ENCODE peak calls at places on chromosomes 6 and 20, in nine cellular contexts. F, H, V, G, L, X, P, I and J are unnamed samples.

GRCh38 chr6:2099870-2100269 is 145.5 kb downstream of the GMDS start:
- DNase-seq in I (no peak), P (no peak), V (no peak), L (no peak), F (no peak), G (no peak), X (no peak), H (no peak), J (no peak)

GRCh38 chr20:50305636-50306477 is 115.2 kb downstream of the CEBPB start:
- DNase-seq in P (no peak), F (no peak), I (peak), V (no peak), L (no peak), G (no peak), H (peak), X (peak), J (peak)

GRCh38 chr6:159067334-159067733 is 22.5 kb upstream of the TAGAP start:
- DNase-seq in G (no peak), H (no peak), F (no peak), L (no peak), X (no peak), I (no peak), P (no peak), V (no peak), J (no peak)

GRCh38 chr6:39279539-39279938 is 34.7 kb downstream of the KCNK17 start:
- DNase-seq in G (no peak), V (no peak), X (no peak), I (no peak), H (no peak), L (no peak), P (peak), F (no peak), J (no peak)

GRCh38 chr20:51221791-51222408 is 199.0 kb upstream of the KCNG1 start:
- DNase-seq in F (no peak), I (no peak), X (peak), P (no peak), L (no peak), G (no peak), H (peak), V (no peak), J (no peak)

GRCh38 chr6:157335829-157336228 is 12.5 kb upstream of the TMEM242 start:
- DNase-seq in I (no peak), H (no peak), V (no peak), P (no peak), G (no peak), L (no peak), F (no peak), X (no peak), J (no peak)

GRCh38 chr20:53914861-53915458 is 155.4 kb downstream of the BCAS1 start:
- DNase-seq in X (no peak), V (no peak), I (no peak), G (no peak), H (no peak), F (no peak), P (no peak), L (no peak), J (no peak)

GRCh38 chr20:3156811-3157619 is 2.6 kb downstream of the FASTKD5 start:
- DNase-seq in V (no peak), I (no peak), L (no peak), F (no peak), P (no peak), H (no peak), X (peak), G (no peak), J (no peak)

GRCh38 chr6:53112404-53112803 is 36.2 kb downstream of the GCM1 start:
- DNase-seq in G (no peak), F (no peak), H (no peak), L (peak), X (no peak), I (peak), V (no peak), P (peak), J (no peak)

GRCh38 chr6:133001040-133001570 is 186.7 kb downstream of the RPS12 start:
- DNase-seq in X (no peak), L (no peak), F (no peak), V (no peak), I (peak), H (no peak), P (no peak), G (no peak), J (no peak)

GRCh38 chr6:108238321-108238720 is 22.5 kb downstream of the SNX3 start:
- DNase-seq in L (no peak), V (no peak), G (no peak), F (no peak), H (no peak), X (no peak), I (no peak), P (no peak), J (no peak)

GRCh38 chr20:9143926-9144325 is 75.0 kb downstream of the PLCB4 start:
- DNase-seq in F (no peak), V (no peak), P (no peak), L (no peak), H (no peak), X (no peak), G (no peak), I (no peak), J (no peak)

GRCh38 chr20:48807051-48807450 is 20.7 kb downstream of the PREX1 start:
- DNase-seq in H (no peak), P (no peak), V (no peak), G (no peak), L (no peak), I (no peak), F (no peak), X (no peak), J (no peak)

GRCh38 chr20:59971428-59971827 is 13.2 kb downstream of the CDH26 start:
- DNase-seq in V (no peak), L (no peak), G (no peak), I (no peak), X (no peak), P (no peak), H (no peak), F (no peak), J (no peak)

GRCh38 chr6:134805163-134805562 is 144.7 kb downstream of the ALDH8A1 start:
- DNase-seq in H (no peak), X (no peak), L (no peak), F (no peak), V (no peak), G (no peak), I (no peak), P (no peak), J (no peak)

GRCh38 chr6:86728976-86729375 is 208.4 kb upstream of the HTR1E start:
- DNase-seq in X (no peak), F (no peak), H (no peak), V (no peak), I (no peak), G (no peak), L (no peak), P (no peak), J (no peak)

GRCh38 chr6:119328866-119329806 is 20.4 kb downstream of the MAN1A1 start:
- DNase-seq in H (no peak), F (no peak), G (no peak), L (no peak), I (no peak), P (no peak), X (no peak), V (no peak), J (no peak)

GRCh38 chr6:122704086-122704485 is 75.4 kb upstream of the FABP7 start:
- DNase-seq in H (no peak), X (no peak), G (no peak), F (no peak), P (no peak), L (no peak), I (no peak), V (no peak), J (no peak)

GRCh38 chr6:152206072-152206818 is 398.8 kb downstream of the ESR1 start:
- DNase-seq in P (peak), V (no peak), H (no peak), X (peak), I (peak), F (no peak), L (no peak), G (peak), J (no peak)

GRCh38 chr6:19837511-19838441 is 606 bp downstream of the ID4 start:
- DNase-seq in X (peak), I (peak), F (no peak), V (no peak), G (no peak), H (no peak), P (peak), L (peak), J (peak)

GRCh38 chr6:159645659-159646058 is 47.4 kb downstream of the SOD2 start:
- DNase-seq in X (peak), I (no peak), F (no peak), V (no peak), P (no peak), H (no peak), G (no peak), L (no peak), J (no peak)

GRCh38 chr6:56637640-56638039 is 5.0 kb downstream of the DST start:
- DNase-seq in P (no peak), I (peak), L (no peak), V (no peak), F (no peak), G (peak), X (peak), H (peak), J (no peak)

GRCh38 chr6:137492289-137492688 is 1.9 kb downstream of the OLIG3 start:
- DNase-seq in X (no peak), G (no peak), F (no peak), I (no peak), V (no peak), P (no peak), L (no peak), H (no peak), J (no peak)

GRCh38 chr20:46400828-46401477 is 5.5 kb downstream of the ELMO2 start:
- DNase-seq in L (no peak), I (no peak), X (peak), V (no peak), P (no peak), F (no peak), G (no peak), H (no peak), J (no peak)

GRCh38 chr6:111038534-111039252 is 48.6 kb upstream of the SLC16A10 start:
- DNase-seq in L (no peak), H (no peak), P (no peak), I (no peak), X (no peak), G (no peak), F (no peak), V (no peak), J (no peak)

GRCh38 chr6:36717231-36717825 is 19.7 kb downstream of the RAB44 start:
- DNase-seq in P (no peak), V (no peak), G (no peak), L (no peak), H (no peak), I (no peak), X (no peak), F (no peak), J (no peak)

GRCh38 chr6:139977887-139978332 is 603.5 kb upstream of the CITED2 start:
- DNase-seq in F (no peak), G (no peak), X (peak), P (no peak), V (no peak), H (no peak), I (no peak), L (peak), J (no peak)

GRCh38 chr6:42405025-42405424 is 46.7 kb downstream of the TRERF1 start:
- DNase-seq in X (peak), P (no peak), V (no peak), I (no peak), G (no peak), F (no peak), L (no peak), H (no peak), J (no peak)

GRCh38 chr20:24619212-24619611 is 149.8 kb downstream of the SYNDIG1 start:
- DNase-seq in G (peak), X (no peak), H (no peak), F (no peak), P (no peak), V (no peak), I (no peak), L (no peak), J (no peak)

GRCh38 chr20:31951530-31952453 is at the start of gene PDRG1:
- DNase-seq in G (peak), X (peak), F (peak), I (peak), V (peak), L (peak), H (peak), P (peak), J (peak)

GRCh38 chr6:164749126-164749758 is 560.2 kb downstream of the C6orf118 start:
- DNase-seq in V (peak), H (no peak), X (peak), I (no peak), L (no peak), F (no peak), P (no peak), G (peak), J (no peak)